ENCODE peak calls at places on chromosomes 5 and 9, in ten cellular contexts. X is fibroblast of lung; G is CD8-positive, alpha-beta T cell; T is body of pancreas; E is neural progenitor cell; K is heart left ventricle; F is AG04450; P is HCT116; Y is Peyer's patch; J is CD8-positive, alpha-beta memory T cell. V is an unnamed sample.

GRCh38 chr9:2418619-2419018 is 203.0 kb upstream of the VLDLR start:
- DNase-seq in F (no peak), E (no peak), K (peak), P (no peak), Y (no peak), J (no peak), X (peak), T (no peak), G (no peak), V (no peak)

GRCh38 chr5:89929834-89930233 is 479.7 kb downstream of the CETN3 start:
- DNase-seq in T (no peak), P (no peak), F (no peak), J (no peak), K (no peak), G (no peak), X (peak), E (no peak), Y (no peak), V (no peak)

GRCh38 chr5:43019615-43020293 is 20.4 kb downstream of the ANXA2R start:
- DNase-seq in Y (peak), J (peak), E (peak), G (peak), X (peak), K (peak), F (no peak), T (peak), P (peak), V (peak)

GRCh38 chr9:84404095-84404686 is 63.6 kb upstream of the SLC28A3 start:
- DNase-seq in X (no peak), E (peak), G (no peak), J (no peak), T (no peak), K (no peak), P (peak), Y (no peak), F (no peak), V (no peak)

GRCh38 chr5:21654-22233 is 70.2 kb upstream of the PLEKHG4B start:
- DNase-seq in J (no peak), T (no peak), K (no peak), G (no peak), F (no peak), Y (no peak), E (no peak), X (peak), P (peak), V (no peak)

GRCh38 chr5:115961413-115962238 is 649 bp upstream of the LVRN start:
- DNase-seq in J (no peak), P (no peak), X (peak), T (no peak), G (no peak), Y (no peak), E (peak), F (no peak), K (no peak), V (no peak)

GRCh38 chr9:13035822-13036221 is 243.7 kb downstream of the MPDZ start:
- DNase-seq in K (no peak), F (no peak), T (no peak), Y (no peak), J (no peak), P (no peak), E (no peak), X (peak), G (no peak), V (no peak)

GRCh38 chr5:71830626-71831539 is 111.8 kb downstream of the CARTPT start:
- DNase-seq in K (peak), T (peak), F (peak), P (no peak), E (no peak), G (no peak), X (peak), Y (no peak), J (no peak), V (no peak)

GRCh38 chr9:134064711-134065110 is 3.1 kb downstream of the BRD3 start:
- DNase-seq in F (no peak), T (no peak), K (no peak), P (no peak), E (peak), G (no peak), J (no peak), X (no peak), Y (no peak), V (no peak)

GRCh38 chr9:99103909-99104458 is 929 bp upstream of the TGFBR1 start:
- DNase-seq in K (peak), G (no peak), P (no peak), J (no peak), F (no peak), X (peak), T (no peak), E (peak), Y (no peak), V (no peak)

GRCh38 chr9:124259273-124260078 is 1.7 kb downstream of the NEK6 start:
- DNase-seq in P (peak), Y (no peak), F (no peak), T (peak), X (peak), J (no peak), G (no peak), E (peak), K (peak), V (no peak)

GRCh38 chr5:59813761-59814562 is 79.6 kb downstream of the PDE4D start:
- DNase-seq in X (peak), G (no peak), J (no peak), Y (no peak), K (no peak), E (peak), T (peak), P (peak), F (no peak), V (no peak)

GRCh38 chr9:96020822-96021615 is 145.5 kb downstream of the ERCC6L2 start:
- DNase-seq in X (no peak), F (no peak), Y (no peak), G (peak), E (peak), T (peak), P (no peak), J (peak), K (peak), V (peak)

GRCh38 chr9:108784998-108785397 is 70.8 kb downstream of the ACTL7B start:
- DNase-seq in E (no peak), K (no peak), G (no peak), P (no peak), J (no peak), Y (no peak), F (no peak), X (peak), T (peak), V (no peak)

GRCh38 chr5:108093186-108093585 is 288.7 kb downstream of the FBXL17 start:
- DNase-seq in T (no peak), P (peak), J (no peak), G (no peak), Y (no peak), E (peak), X (peak), F (peak), K (no peak), V (no peak)

GRCh38 chr5:36535390-36535789 is 71.0 kb upstream of the SLC1A3 start:
- DNase-seq in K (peak), E (no peak), P (no peak), G (no peak), Y (no peak), F (no peak), J (no peak), T (no peak), X (no peak), V (no peak)

GRCh38 chr9:5435912-5436311 is 1.8 kb downstream of the PLGRKT start:
- DNase-seq in F (no peak), K (no peak), J (no peak), G (no peak), Y (no peak), X (peak), T (no peak), E (no peak), P (no peak), V (no peak)

GRCh38 chr5:172594867-172595466 is 46.1 kb upstream of the NEURL1B start:
- DNase-seq in X (no peak), K (no peak), F (no peak), T (no peak), J (no peak), Y (no peak), P (no peak), E (no peak), G (no peak), V (no peak)

GRCh38 chr9:113636693-113637092 is 173.2 kb downstream of the RGS3 start:
- DNase-seq in J (no peak), E (no peak), T (no peak), X (no peak), P (no peak), G (no peak), Y (no peak), K (no peak), F (no peak), V (no peak)

GRCh38 chr5:102959055-102959454 is 160.9 kb downstream of the GIN1 start:
- DNase-seq in T (no peak), Y (no peak), J (no peak), F (peak), G (no peak), X (peak), K (no peak), E (no peak), P (peak), V (no peak)

GRCh38 chr5:159263569-159263905 is 447 bp downstream of the UBLCP1 start:
- DNase-seq in F (no peak), P (no peak), Y (no peak), K (no peak), E (no peak), J (no peak), G (no peak), X (no peak), T (no peak), V (no peak)

GRCh38 chr9:75161116-75161857 is 73.0 kb downstream of the OSTF1 start:
- DNase-seq in G (no peak), E (no peak), F (no peak), X (no peak), T (no peak), J (no peak), P (no peak), Y (no peak), K (no peak), V (no peak)

GRCh38 chr9:2109066-2109650 is 94.0 kb downstream of the SMARCA2 start:
- DNase-seq in K (no peak), Y (no peak), E (no peak), X (peak), F (no peak), P (no peak), T (no peak), G (no peak), J (no peak), V (no peak)

GRCh38 chr5:110896901-110897300 is 158.1 kb downstream of the SLC25A46 start:
- DNase-seq in F (peak), J (no peak), X (peak), Y (no peak), E (no peak), K (no peak), G (no peak), P (no peak), T (no peak), V (no peak)

GRCh38 chr5:71887680-71888079 is 168.6 kb downstream of the CARTPT start:
- DNase-seq in T (no peak), F (peak), E (peak), G (no peak), Y (no peak), J (peak), K (no peak), P (peak), X (peak), V (peak)

GRCh38 chr5:79236364-79236969 is 536 bp downstream of the JMY start:
- DNase-seq in F (no peak), G (peak), X (peak), J (no peak), Y (no peak), E (peak), K (no peak), T (no peak), P (no peak), V (peak)

GRCh38 chr5:175749591-175749990 is 91.7 kb downstream of the HRH2 start:
- DNase-seq in F (no peak), Y (no peak), J (no peak), E (no peak), X (no peak), T (no peak), K (no peak), P (no peak), G (no peak), V (no peak)

GRCh38 chr9:120324996-120325642 is 254.8 kb downstream of the CDK5RAP2 start:
- DNase-seq in E (peak), K (no peak), F (no peak), J (no peak), G (no peak), T (no peak), X (no peak), P (no peak), Y (no peak), V (no peak)

GRCh38 chr5:18732556-18733479 is 1098.6 kb downstream of the TAF11L14 start:
- DNase-seq in J (no peak), K (no peak), P (no peak), F (no peak), X (no peak), Y (no peak), E (no peak), T (no peak), G (no peak), V (no peak)

GRCh38 chr5:81128416-81128815 is 104.7 kb upstream of the CKMT2 start:
- DNase-seq in E (no peak), Y (no peak), T (no peak), G (no peak), J (no peak), P (no peak), K (no peak), F (no peak), X (no peak), V (no peak)

GRCh38 chr5:81134566-81134965 is 98.6 kb upstream of the CKMT2 start:
- DNase-seq in J (no peak), T (no peak), Y (no peak), K (no peak), F (no peak), P (no peak), E (no peak), X (no peak), G (no peak), V (no peak)

GRCh38 chr5:81132381-81132780 is 100.7 kb upstream of the CKMT2 start:
- DNase-seq in Y (no peak), P (no peak), K (no peak), X (no peak), F (no peak), T (no peak), G (no peak), E (no peak), J (no peak), V (no peak)

GRCh38 chr5:81136557-81136956 is 96.6 kb upstream of the CKMT2 start:
- DNase-seq in T (no peak), J (no peak), K (no peak), F (no peak), G (no peak), E (no peak), Y (no peak), P (no peak), X (no peak), V (no peak)

DNA sequence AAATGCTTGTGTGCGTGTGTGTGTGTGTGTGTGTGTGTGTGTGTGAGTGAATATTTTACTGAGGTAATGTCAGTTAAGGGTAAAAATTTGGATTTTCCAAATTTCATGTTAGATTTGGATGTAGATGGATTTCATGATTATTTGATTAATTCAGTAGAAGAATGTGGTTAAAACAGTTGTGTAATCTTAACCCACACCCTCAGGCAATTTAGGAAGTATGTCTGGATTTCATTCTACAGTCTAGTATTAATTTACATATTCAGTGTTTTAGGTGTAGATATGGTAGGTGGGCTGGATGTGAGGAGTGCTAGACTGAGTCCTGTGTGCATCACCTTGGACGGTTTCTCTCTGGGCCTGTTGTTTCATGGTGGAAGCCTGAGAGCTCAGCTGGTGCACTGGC is 99.1 kb upstream of the CKMT2 start:
- DNase-seq in P (no peak), T (no peak), X (no peak), E (no peak), K (no peak), F (no peak), J (no peak), Y (no peak), G (no peak), V (no peak)
- H3K27ac ChIP-seq in P (no peak), T (no peak), X (no peak), E (no peak), K (no peak), F (no peak), J (no peak), Y (no peak), G (no peak), V (no peak)

GRCh38 chr5:161851691-161852299 is 3.9 kb downstream of the GABRA1 start:
- DNase-seq in Y (no peak), X (no peak), K (no peak), J (no peak), P (no peak), T (no peak), F (no peak), G (no peak), E (no peak), V (no peak)

GRCh38 chr5:161847896-161848510 is at the start of gene GABRA1:
- DNase-seq in E (peak), P (no peak), K (no peak), F (no peak), J (no peak), Y (no peak), G (no peak), X (no peak), T (no peak), V (no peak)

GRCh38 chr5:161846731-161847130 is 1.2 kb upstream of the GABRA1 start:
- DNase-seq in T (peak), X (peak), J (no peak), F (no peak), K (no peak), Y (no peak), E (peak), G (no peak), P (no peak), V (no peak)

GRCh38 chr5:161850491-161850890 is 2.6 kb downstream of the GABRA1 start:
- DNase-seq in G (no peak), P (no peak), F (no peak), Y (no peak), T (no peak), K (no peak), E (no peak), X (no peak), J (no peak), V (no peak)

DNA sequence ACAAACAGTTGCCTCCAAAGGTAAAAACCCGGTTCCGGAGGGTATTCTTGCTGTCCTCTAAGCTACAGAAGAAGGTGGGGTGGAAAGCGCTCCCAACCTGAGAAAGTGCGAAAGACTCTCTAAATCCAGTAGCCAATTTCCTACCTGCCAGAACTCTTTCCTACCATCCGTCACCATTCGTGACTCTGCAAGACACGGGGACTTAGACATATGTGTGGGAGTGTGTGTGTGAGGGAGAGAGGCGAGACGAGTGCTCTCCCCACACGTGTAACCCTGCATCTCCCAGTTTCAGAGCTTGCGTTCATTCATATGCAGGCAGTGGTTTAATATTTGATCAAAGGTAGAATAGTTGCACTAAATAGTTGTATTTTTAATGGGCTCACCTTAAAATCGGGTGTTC is 473 bp upstream of the GABRA1 start:
- DNase-seq in E (peak), T (no peak), X (no peak), F (no peak), G (no peak), P (no peak), K (no peak), Y (no peak), J (no peak), V (no peak)
- H3K4me3 ChIP-seq in E (peak), T (no peak), X (no peak), F (no peak), G (no peak), P (no peak), K (no peak), Y (no peak), J (no peak), V (no peak)

GRCh38 chr5:128535225-128535624 is 2.8 kb downstream of the FBN2 start:
- DNase-seq in G (no peak), Y (no peak), T (no peak), P (no peak), K (no peak), J (no peak), X (peak), E (no peak), F (no peak), V (no peak)
- H3K27ac ChIP-seq in G (no peak), Y (no peak), T (no peak), P (no peak), K (no peak), J (no peak), X (no peak), E (no peak), F (no peak), V (no peak)

GRCh38 chr5:150642567-150642927 is 2.1 kb downstream of the SYNPO start:
- DNase-seq in X (peak), P (peak), J (no peak), Y (no peak), E (peak), G (no peak), F (peak), T (peak), K (peak), V (no peak)

GRCh38 chr5:150641826-150642566 is 1.5 kb downstream of the SYNPO start:
- DNase-seq in K (no peak), F (no peak), J (no peak), X (peak), G (no peak), E (peak), T (no peak), Y (no peak), P (no peak), V (no peak)

GRCh38 chr5:150644058-150644457 is 3.6 kb downstream of the SYNPO start:
- DNase-seq in J (no peak), E (peak), G (no peak), F (no peak), K (no peak), T (no peak), X (no peak), P (no peak), Y (no peak), V (no peak)

GRCh38 chr5:150644496-150644895 is 4.0 kb downstream of the SYNPO start:
- DNase-seq in E (no peak), J (no peak), T (peak), F (no peak), X (no peak), P (no peak), Y (no peak), G (no peak), K (peak), V (no peak)

DNA sequence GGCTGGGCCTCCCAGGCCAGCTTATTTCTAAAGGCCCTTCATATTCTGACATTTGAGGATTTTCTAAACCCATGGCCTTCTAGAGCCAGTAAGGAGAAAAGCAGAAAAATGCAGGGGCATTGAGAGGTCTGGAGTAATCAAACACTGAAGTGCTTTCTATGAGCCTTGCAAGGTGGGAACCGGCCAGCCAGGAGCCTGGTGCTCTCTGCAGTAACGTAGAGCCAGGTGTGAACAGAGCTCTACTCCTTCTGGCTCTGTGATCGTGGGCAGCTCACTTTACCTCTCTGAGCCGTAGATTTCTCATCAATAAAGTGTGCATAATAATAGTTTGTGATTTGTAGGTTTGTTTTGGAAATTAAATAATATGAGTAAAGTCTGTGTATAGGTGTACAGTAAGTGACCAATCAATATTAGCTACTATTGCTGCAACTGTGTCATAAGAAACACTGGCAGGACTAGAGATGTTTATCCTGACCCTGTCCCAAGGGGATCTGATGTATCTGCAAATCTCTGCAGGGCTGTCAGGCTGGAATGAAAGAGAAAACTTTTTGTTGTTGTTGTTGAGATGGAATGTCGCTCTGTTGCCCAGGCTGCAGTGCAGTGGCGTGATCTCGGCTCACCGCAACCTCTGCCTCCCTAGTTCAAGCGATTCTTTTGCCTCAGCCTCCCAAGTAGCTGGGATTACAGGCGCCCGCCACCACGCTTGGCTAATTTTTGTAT is 2.7 kb downstream of the SYNPO start:
- DNase-seq in P (no peak), F (no peak), E (peak), X (no peak), G (no peak), K (no peak), T (no peak), Y (no peak), J (no peak), V (no peak)
- H3K4me3 ChIP-seq in P (no peak), F (peak), E (no peak), X (peak), G (no peak), K (peak), T (no peak), Y (no peak), J (no peak), V (no peak)

GRCh38 chr9:129958771-129959170 is 84.2 kb downstream of the FNBP1 start:
- DNase-seq in Y (no peak), E (no peak), K (no peak), P (no peak), X (no peak), F (no peak), J (no peak), G (no peak), T (no peak), V (no peak)
- H3K27ac ChIP-seq in Y (no peak), E (no peak), K (no peak), P (no peak), X (no peak), F (no peak), J (no peak), G (no peak), T (no peak), V (no peak)

GRCh38 chr9:135479469-135480052 is at the start of gene PPP1R26:
- DNase-seq in Y (no peak), F (no peak), K (peak), E (peak), X (no peak), P (no peak), J (no peak), T (peak), G (no peak), V (no peak)
- H3K4me3 ChIP-seq in Y (peak), F (peak), K (peak), E (peak), X (peak), P (peak), J (peak), T (peak), G (peak), V (no peak)